ENCODE peak calls at places on chromosomes 4 and X, in four cellular contexts. One of them, this sample, is unnamed.

GRCh38 chr4:113837397-113837796 is 75.9 kb upstream of the CAMK2D start:
- DNase-seq in WTC11: no peak
- DNase-seq in HepG2: no peak
- DNase-seq in K562: no peak
- DNase-seq in this sample: peak; percentile 0

GRCh38 chr4:83065268-83065667 is 30.3 kb downstream of the COPS4 start:
- DNase-seq in K562: no peak
- DNase-seq in WTC11: no peak
- DNase-seq in HepG2: no peak
- DNase-seq in this sample: no peak

GRCh38 chr4:153348006-153348405 is 3.5 kb downstream of the MND1 start:
- DNase-seq in K562: peak; percentile 58
- DNase-seq in HepG2: no peak
- DNase-seq in WTC11: no peak
- DNase-seq in this sample: no peak

GRCh38 chr4:40458683-40459082 is 123.5 kb downstream of the CHRNA9 start:
- DNase-seq in HepG2: no peak
- DNase-seq in K562: no peak
- DNase-seq in WTC11: no peak
- DNase-seq in this sample: peak; percentile 43

GRCh38 chrX:135384161-135384836 is 37.4 kb upstream of the SMIM10L2A start:
- DNase-seq in HepG2: no peak
- DNase-seq in WTC11: no peak
- DNase-seq in K562: no peak
- DNase-seq in this sample: no peak

GRCh38 chr4:604131-604530 is 21.2 kb upstream of the PDE6B start:
- DNase-seq in K562: no peak
- DNase-seq in WTC11: no peak
- DNase-seq in HepG2: no peak
- DNase-seq in this sample: no peak

GRCh38 chr4:40258624-40259023 is 61.8 kb downstream of the RHOH start:
- DNase-seq in HepG2: no peak
- DNase-seq in WTC11: no peak
- DNase-seq in K562: no peak
- DNase-seq in this sample: no peak

GRCh38 chrX:42869011-42869410 is 91.0 kb upstream of the PPP1R2C start:
- DNase-seq in K562: no peak
- DNase-seq in WTC11: no peak
- DNase-seq in HepG2: no peak
- DNase-seq in this sample: no peak

GRCh38 chrX:810186-810585 is 179.6 kb downstream of the SHOX start:
- DNase-seq in WTC11: no peak
- DNase-seq in HepG2: no peak
- DNase-seq in K562: no peak
- DNase-seq in this sample: no peak

GRCh38 chrX:140091276-140091886 is 126.1 kb upstream of the CXorf66 start:
- DNase-seq in K562: peak; percentile 38
- DNase-seq in HepG2: no peak
- DNase-seq in WTC11: peak; percentile 37
- DNase-seq in this sample: peak; percentile 9

GRCh38 chr4:88949605-88950004 is 107.4 kb downstream of the FAM13A start:
- DNase-seq in K562: no peak
- DNase-seq in HepG2: no peak
- DNase-seq in WTC11: no peak
- DNase-seq in this sample: no peak

GRCh38 chrX:150813922-150814321 is 84.5 kb downstream of the CD99L2 start:
- DNase-seq in WTC11: no peak
- DNase-seq in K562: no peak
- DNase-seq in HepG2: no peak
- DNase-seq in this sample: no peak

GRCh38 chr4:71094201-71094600 is 100.8 kb downstream of the DCK start:
- DNase-seq in HepG2: no peak
- DNase-seq in K562: no peak
- DNase-seq in WTC11: no peak
- DNase-seq in this sample: no peak

GRCh38 chr4:18042754-18043153 is 21.2 kb upstream of the LCORL start:
- DNase-seq in WTC11: no peak
- DNase-seq in HepG2: no peak
- DNase-seq in K562: peak; percentile 11
- DNase-seq in this sample: no peak

GRCh38 chr4:67327245-67327860 is 217.9 kb downstream of the CENPC start:
- DNase-seq in HepG2: peak; percentile 64
- DNase-seq in K562: peak; percentile 78
- DNase-seq in WTC11: peak; percentile 63
- DNase-seq in this sample: peak; percentile 41

GRCh38 chr4:70654605-70655011 is 11.7 kb downstream of the JCHAIN start:
- DNase-seq in HepG2: no peak
- DNase-seq in K562: peak; percentile 14
- DNase-seq in WTC11: no peak
- DNase-seq in this sample: no peak

GRCh38 chr4:60522265-60522664 is 677.9 kb upstream of the ADGRL3 start:
- DNase-seq in HepG2: no peak
- DNase-seq in WTC11: no peak
- DNase-seq in K562: no peak
- DNase-seq in this sample: no peak

GRCh38 chr4:180789929-180790328 is 1453.3 kb upstream of the TENM3 start:
- DNase-seq in WTC11: no peak
- DNase-seq in K562: no peak
- DNase-seq in HepG2: no peak
- DNase-seq in this sample: no peak

GRCh38 chr4:109671350-109671749 is 31.9 kb downstream of the CASP6 start:
- DNase-seq in HepG2: no peak
- DNase-seq in K562: no peak
- DNase-seq in WTC11: no peak
- DNase-seq in this sample: no peak

GRCh38 chrX:41471786-41472185 is 24.6 kb downstream of the NYX start:
- DNase-seq in WTC11: no peak
- DNase-seq in HepG2: no peak
- DNase-seq in K562: no peak
- DNase-seq in this sample: no peak

DNA sequence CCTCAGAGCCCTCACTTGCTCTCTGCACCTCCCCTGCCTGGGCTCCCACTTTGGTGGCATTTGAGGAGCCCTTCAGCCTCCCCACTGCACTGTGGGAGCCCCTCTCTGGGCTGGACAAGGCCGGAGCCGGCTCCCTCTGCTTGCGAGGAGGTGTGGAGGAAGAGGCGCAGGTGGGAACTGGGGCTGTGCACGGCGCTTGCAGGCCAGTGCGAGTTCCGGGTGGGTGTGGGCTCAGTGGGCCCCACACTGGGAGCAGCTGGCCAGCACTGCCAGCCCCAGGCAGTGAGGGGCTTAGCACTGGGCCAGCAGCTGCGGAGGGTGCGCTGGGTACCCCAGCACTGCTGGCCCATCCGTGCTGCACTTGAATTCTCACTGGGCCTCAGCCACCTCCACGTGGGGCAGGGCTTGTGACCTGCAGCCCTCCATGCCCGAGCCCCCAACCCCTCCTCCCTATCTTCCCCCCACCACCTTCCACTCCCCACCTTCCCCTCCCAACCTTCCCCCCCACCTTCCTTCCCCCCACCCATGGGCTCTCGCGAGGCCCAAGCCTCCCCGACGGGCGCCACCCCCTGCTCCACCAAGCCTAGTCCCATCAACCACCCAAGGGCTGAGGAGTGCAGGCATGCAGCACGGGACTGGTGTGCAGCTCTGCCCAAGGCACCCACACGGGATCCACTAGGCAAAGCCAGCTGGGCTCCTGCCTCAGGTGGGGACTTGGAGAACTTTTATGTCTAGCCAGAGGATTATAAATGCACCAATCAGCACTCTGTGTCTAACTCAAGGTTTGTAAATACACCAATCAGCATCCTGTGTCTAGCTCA is 113.5 kb upstream of the BEND4 start:
- DNase-seq in K562: no peak
- DNase-seq in HepG2: no peak
- DNase-seq in WTC11: no peak
- DNase-seq in this sample: no peak
- TF ChIP-seq NR3C1 in K562: no peak
- TF ChIP-seq NR3C1 in HepG2: no peak
- TF ChIP-seq NR3C1 in WTC11: no peak
- TF ChIP-seq NR3C1 in this sample: no peak

DNA sequence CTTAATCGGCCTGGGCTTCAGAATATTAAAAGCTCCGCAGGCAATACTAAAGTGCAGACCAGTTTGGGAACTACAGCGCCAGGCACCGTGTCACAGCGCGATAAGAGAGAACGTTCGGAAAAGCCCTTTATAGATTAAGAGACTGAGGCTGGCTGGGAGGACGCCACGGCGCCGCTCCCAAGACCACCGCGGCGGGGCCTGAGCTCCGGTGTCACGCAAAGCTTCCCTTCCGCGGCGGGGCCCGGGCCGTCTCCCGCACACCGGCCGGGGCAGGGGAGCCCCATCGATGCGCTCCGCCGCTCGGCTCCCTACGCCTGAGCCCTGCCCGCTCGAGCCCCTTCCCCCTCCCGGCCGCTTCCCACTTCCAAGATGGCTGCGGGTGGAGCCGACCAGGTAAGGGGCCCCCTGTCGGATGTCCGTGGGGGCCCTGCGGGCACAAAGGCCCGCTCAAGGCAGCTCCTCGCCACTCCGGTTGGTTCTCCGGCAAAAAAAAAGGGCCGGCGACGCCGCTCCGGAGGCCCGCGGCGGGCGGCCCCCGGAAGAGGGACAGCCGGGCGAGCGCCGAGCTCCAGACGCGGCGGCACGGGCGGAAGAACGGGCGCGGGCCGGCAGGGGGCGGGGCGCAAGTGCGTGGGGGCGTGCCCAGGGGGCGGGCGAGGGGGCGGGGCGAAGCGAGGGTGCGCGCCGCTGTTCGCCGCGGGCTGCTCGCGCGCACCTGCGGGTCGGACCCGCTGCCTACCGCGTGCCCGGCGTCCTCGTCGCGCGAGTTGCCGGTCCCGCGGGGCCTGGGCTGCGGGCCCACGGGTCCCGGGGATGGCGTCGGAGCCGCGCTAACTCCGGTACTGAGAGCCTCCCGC is at the start of gene TBC1D14:
- DNase-seq in WTC11: peak; percentile 85
- DNase-seq in K562: peak; percentile 95
- DNase-seq in HepG2: peak; percentile 74
- DNase-seq in this sample: peak; percentile 80
- TF ChIP-seq NR3C1 in WTC11: no peak
- TF ChIP-seq NR3C1 in K562: no peak
- TF ChIP-seq NR3C1 in HepG2: no peak
- TF ChIP-seq NR3C1 in this sample: no peak

GRCh38 chr4:3257691-3258482 is 8.9 kb downstream of the MSANTD1 start:
- DNase-seq in WTC11: peak; percentile 7
- DNase-seq in K562: no peak
- DNase-seq in HepG2: no peak
- DNase-seq in this sample: no peak
- TF ChIP-seq NR3C1 in WTC11: no peak
- TF ChIP-seq NR3C1 in K562: no peak
- TF ChIP-seq NR3C1 in HepG2: no peak
- TF ChIP-seq NR3C1 in this sample: no peak

GRCh38 chr4:152138451-152138850 is 377.6 kb upstream of the GATB start:
- DNase-seq in WTC11: no peak
- DNase-seq in K562: no peak
- DNase-seq in HepG2: no peak
- DNase-seq in this sample: no peak
- TF ChIP-seq NR3C1 in WTC11: no peak
- TF ChIP-seq NR3C1 in K562: no peak
- TF ChIP-seq NR3C1 in HepG2: no peak
- TF ChIP-seq NR3C1 in this sample: no peak

DNA sequence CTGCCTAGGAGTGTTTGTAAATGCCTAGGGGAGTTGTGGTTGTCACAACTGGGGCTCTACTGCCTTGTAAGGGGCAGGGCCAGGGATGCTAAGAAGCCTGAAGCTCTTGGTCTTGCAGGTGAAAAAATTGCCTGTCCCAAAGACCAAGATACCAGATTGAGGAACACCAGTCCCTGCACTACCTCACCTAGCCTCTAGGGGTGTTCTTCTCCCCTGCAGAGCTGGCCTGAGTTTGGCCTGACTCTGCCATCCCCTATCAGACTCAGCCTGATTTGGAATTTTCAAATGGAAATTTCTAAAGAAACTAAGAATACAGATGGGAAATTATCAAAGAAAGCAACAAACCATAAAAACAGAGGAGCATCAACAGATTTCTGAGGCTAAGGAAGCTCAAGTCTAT is 90.4 kb downstream of the ZC4H2 start:
- DNase-seq in HepG2: no peak
- DNase-seq in K562: peak; percentile 31
- DNase-seq in WTC11: peak; percentile 34
- DNase-seq in this sample: no peak
- TF ChIP-seq NR3C1 in HepG2: no peak
- TF ChIP-seq NR3C1 in K562: no peak
- TF ChIP-seq NR3C1 in WTC11: no peak
- TF ChIP-seq NR3C1 in this sample: no peak

GRCh38 chrX:13120017-13120416 is 75.6 kb upstream of the FAM9C start:
- DNase-seq in HepG2: peak; percentile 21
- DNase-seq in WTC11: no peak
- DNase-seq in K562: no peak
- DNase-seq in this sample: peak; percentile 77
- TF ChIP-seq NR3C1 in HepG2: no peak
- TF ChIP-seq NR3C1 in WTC11: no peak
- TF ChIP-seq NR3C1 in K562: no peak
- TF ChIP-seq NR3C1 in this sample: no peak

GRCh38 chr4:92566284-92566683 is 262.5 kb downstream of the GRID2 start:
- DNase-seq in HepG2: no peak
- DNase-seq in K562: no peak
- DNase-seq in WTC11: no peak
- DNase-seq in this sample: no peak
- TF ChIP-seq NR3C1 in HepG2: no peak
- TF ChIP-seq NR3C1 in K562: no peak
- TF ChIP-seq NR3C1 in WTC11: no peak
- TF ChIP-seq NR3C1 in this sample: no peak